ENCODE peak calls at places on chromosomes 6 and 20, in seven cellular contexts. T is GM03348, F is lower leg skin, Q is cardiac fibroblast, S is hippocampal formation, L is breast epithelium, O is A172. J is an unnamed sample.

GRCh38 chr6:32815115-32815514 is 1.7 kb downstream of the HLA-DOB start:
- DNase-seq in Q (peak; percentile 11), L (no peak), O (no peak), T (no peak), F (no peak), S (no peak), J (peak; percentile 38)

GRCh38 chr20:57428611-57429496 is 37.7 kb downstream of the RBM38 start:
- DNase-seq in T (no peak), O (no peak), Q (no peak), L (no peak), S (peak; percentile 53), F (no peak), J (no peak)

GRCh38 chr6:102936959-102937358 is 1543.5 kb downstream of the GRIK2 start:
- DNase-seq in T (no peak), F (no peak), Q (no peak), L (no peak), S (no peak), O (no peak), J (no peak)

GRCh38 chr20:58716476-58717277 is 24.1 kb downstream of the NPEPL1 start:
- DNase-seq in S (no peak), O (no peak), L (no peak), F (peak; percentile 11), T (peak; percentile 10), Q (no peak), J (peak; percentile 7)

GRCh38 chr6:31122803-31123706 is 2.8 kb upstream of the CDSN start:
- DNase-seq in T (peak; percentile 87), L (peak; percentile 80), F (no peak), O (peak; percentile 93), Q (peak; percentile 97), S (peak; percentile 36), J (peak; percentile 95)

GRCh38 chr6:105952762-105953700 is 133.1 kb upstream of the PRDM1 start:
- DNase-seq in Q (no peak), O (no peak), F (no peak), T (no peak), S (no peak), L (no peak), J (no peak)

GRCh38 chr20:48659888-48660287 is 167.9 kb downstream of the PREX1 start:
- DNase-seq in Q (no peak), S (no peak), F (no peak), O (no peak), T (no peak), L (peak; percentile 72), J (no peak)

GRCh38 chr6:27472182-27472616 is 706 bp downstream of the ZNF184 start:
- DNase-seq in L (peak; percentile 35), T (peak; percentile 45), S (no peak), F (peak; percentile 42), Q (peak; percentile 69), O (peak; percentile 75), J (peak; percentile 41)

GRCh38 chr6:56551409-56552120 is 91.1 kb downstream of the DST start:
- DNase-seq in Q (no peak), O (no peak), L (no peak), T (no peak), S (no peak), F (no peak), J (no peak)

GRCh38 chr6:7580927-7581618 is 8.9 kb upstream of the SNRNP48 start:
- DNase-seq in L (no peak), T (no peak), O (no peak), S (no peak), Q (no peak), F (no peak), J (no peak)

GRCh38 chr20:19143890-19144289 is 68.6 kb upstream of the SLC24A3 start:
- DNase-seq in S (no peak), O (no peak), T (no peak), Q (no peak), F (no peak), L (no peak), J (no peak)

GRCh38 chr20:19811231-19811630 is 53.2 kb downstream of the RIN2 start:
- DNase-seq in F (no peak), T (no peak), O (no peak), Q (no peak), S (no peak), L (no peak), J (no peak)

GRCh38 chr6:98525860-98526259 is 308.5 kb upstream of the POU3F2 start:
- DNase-seq in S (no peak), F (no peak), T (no peak), L (no peak), O (no peak), Q (no peak), J (no peak)

GRCh38 chr6:18997375-18997826 is 610.3 kb downstream of the RNF144B start:
- DNase-seq in T (peak; percentile 68), O (peak; percentile 39), S (no peak), Q (peak; percentile 73), L (no peak), F (no peak), J (peak; percentile 12)

GRCh38 chr6:38259736-38260135 is 380.0 kb downstream of the BTBD9 start:
- DNase-seq in Q (peak; percentile 51), O (peak; percentile 60), L (no peak), S (no peak), T (peak; percentile 56), F (no peak), J (peak; percentile 18)

GRCh38 chr6:113713665-113714064 is 143.5 kb upstream of the MARCKS start:
- DNase-seq in S (no peak), O (no peak), F (no peak), Q (no peak), T (no peak), L (no peak), J (no peak)

GRCh38 chr6:132798820-132799538 is 542 bp upstream of the SLC18B1 start:
- DNase-seq in O (peak; percentile 65), S (peak; percentile 11), T (peak; percentile 68), L (peak; percentile 54), F (peak; percentile 48), Q (peak; percentile 65), J (peak; percentile 38)

GRCh38 chr20:7285918-7286556 is 518.6 kb downstream of the BMP2 start:
- DNase-seq in T (peak; percentile 70), Q (peak; percentile 93), F (peak; percentile 74), S (peak; percentile 64), O (peak; percentile 35), L (peak; percentile 48), J (peak; percentile 14)

GRCh38 chr6:29552512-29553051 is 7.0 kb downstream of the UBD start:
- DNase-seq in L (no peak), F (no peak), Q (peak; percentile 76), S (no peak), O (peak; percentile 61), T (peak; percentile 74), J (peak; percentile 60)

GRCh38 chr20:2708665-2709064 is 16.1 kb downstream of the EBF4 start:
- DNase-seq in T (no peak), O (no peak), Q (no peak), L (no peak), F (no peak), S (no peak), J (no peak)

GRCh38 chr6:19569563-19569962 is 267.6 kb upstream of the ID4 start:
- DNase-seq in Q (no peak), O (no peak), F (no peak), T (no peak), L (no peak), S (no peak), J (no peak)

GRCh38 chr6:36493859-36494258 is 51.1 kb downstream of the KCTD20 start:
- DNase-seq in O (no peak), Q (no peak), S (no peak), L (no peak), T (peak; percentile 36), F (no peak), J (no peak)

GRCh38 chr6:14763139-14763538 is 482.7 kb upstream of the JARID2 start:
- DNase-seq in Q (peak; percentile 33), L (no peak), S (no peak), F (no peak), O (no peak), T (no peak), J (no peak)

GRCh38 chr6:110581682-110582081 is 105.3 kb upstream of the SLC22A16 start:
- DNase-seq in T (peak; percentile 24), S (no peak), F (no peak), Q (no peak), O (no peak), L (no peak), J (peak; percentile 9)

GRCh38 chr20:4795394-4795793 is 73.7 kb downstream of the PRND start:
- DNase-seq in F (peak; percentile 54), S (no peak), O (peak; percentile 79), Q (peak; percentile 42), T (peak; percentile 86), L (no peak), J (peak; percentile 84)

GRCh38 chr6:26432622-26433021 is 7.7 kb upstream of the BTN3A3 start:
- DNase-seq in O (no peak), S (no peak), T (no peak), F (no peak), L (no peak), Q (peak; percentile 62), J (no peak)

GRCh38 chr20:59819496-59820203 is 113.8 kb downstream of the SYCP2 start:
- DNase-seq in S (no peak), F (peak; percentile 12), O (no peak), Q (no peak), L (no peak), T (no peak), J (no peak)

GRCh38 chr20:23007886-23008285 is 27.2 kb upstream of the SSTR4 start:
- DNase-seq in L (no peak), S (no peak), Q (no peak), T (no peak), O (no peak), F (no peak), J (no peak)

GRCh38 chr6:54282186-54282585 is 26.1 kb upstream of the TINAG start:
- DNase-seq in L (no peak), F (no peak), T (peak; percentile 37), Q (peak; percentile 18), S (no peak), O (peak; percentile 93), J (peak; percentile 1)

GRCh38 chr20:35739294-35740163 is 2.5 kb downstream of the RBM39 start:
- DNase-seq in S (no peak), L (no peak), O (no peak), Q (peak; percentile 53), F (no peak), T (peak; percentile 35), J (no peak)

GRCh38 chr6:56156643-56157042 is 90.7 kb downstream of the COL21A1 start:
- DNase-seq in L (no peak), F (no peak), O (peak; percentile 14), S (no peak), T (no peak), Q (no peak), J (no peak)

GRCh38 chr6:148800535-148800934 is 53.7 kb downstream of the UST start:
- DNase-seq in T (peak; percentile 76), O (no peak), Q (peak; percentile 66), L (no peak), S (no peak), F (no peak), J (peak; percentile 34)

GRCh38 chr6:159984268-159984786 is 15.4 kb downstream of the IGF2R start:
- DNase-seq in Q (peak; percentile 78), O (peak; percentile 95), T (no peak), L (no peak), F (no peak), S (no peak), J (no peak)

GRCh38 chr6:88616380-88616779 is 347.0 kb downstream of the RNGTT start:
- DNase-seq in Q (no peak), L (no peak), F (no peak), O (no peak), S (no peak), T (no peak), J (no peak)

GRCh38 chr6:150072201-150072600 is 3.3 kb upstream of the ULBP3 start:
- DNase-seq in L (peak; percentile 81), Q (peak; percentile 10), O (peak; percentile 88), F (peak; percentile 53), S (no peak), T (peak; percentile 48), J (peak; percentile 50)

GRCh38 chr6:45116714-45117410 is 211.3 kb upstream of the RUNX2 start:
- DNase-seq in F (no peak), S (no peak), L (no peak), O (peak; percentile 79), T (peak; percentile 59), Q (peak; percentile 67), J (peak; percentile 9)

GRCh38 chr6:105137388-105137787 is 42.4 kb downstream of the POPDC3 start:
- DNase-seq in O (no peak), Q (peak; percentile 18), F (no peak), L (no peak), S (no peak), T (peak; percentile 49), J (peak; percentile 34)

GRCh38 chr6:26538572-26538902 is 371 bp downstream of the HMGN4 start:
- DNase-seq in F (no peak), L (no peak), O (peak; percentile 16), T (no peak), Q (no peak), S (peak; percentile 39), J (no peak)

J was measured in hepatic stellate cell.